ENCODE peak calls at places on chromosomes 7 and 10, in eight cellular contexts. K, F, X, P, G, R, M and S are unnamed samples.

GRCh38 chr10:91883549-91884542 is 25.4 kb downstream of the FGFBP3 start:
- DNase-seq in R (no peak), F (no peak), M (peak), K (no peak), G (no peak), P (no peak), X (peak), S (no peak)

GRCh38 chr10:69952801-69953200 is 99.8 kb upstream of the MACROH2A2 start:
- DNase-seq in G (no peak), P (no peak), F (no peak), K (no peak), M (peak), R (no peak), X (no peak), S (no peak)

GRCh38 chr7:32378991-32379390 is 111.2 kb downstream of the LSM5 start:
- DNase-seq in P (no peak), X (no peak), F (no peak), R (no peak), M (peak), K (no peak), G (no peak), S (no peak)

GRCh38 chr7:151250181-151251095 is 1.9 kb upstream of the SMARCD3 start:
- DNase-seq in M (no peak), F (no peak), R (no peak), G (no peak), P (no peak), K (no peak), X (no peak), S (no peak)

GRCh38 chr10:118818621-118819221 is 64.0 kb upstream of the CACUL1 start:
- DNase-seq in X (no peak), P (no peak), R (no peak), F (no peak), M (peak), G (no peak), K (no peak), S (no peak)

GRCh38 chr7:158541330-158542010 is 46.2 kb downstream of the PTPRN2 start:
- DNase-seq in M (no peak), X (no peak), R (no peak), P (no peak), G (no peak), F (no peak), K (no peak), S (peak)

GRCh38 chr7:21942955-21943354 is 2.7 kb downstream of the CDCA7L start:
- DNase-seq in X (no peak), R (no peak), M (no peak), P (no peak), G (no peak), F (no peak), K (no peak), S (no peak)

GRCh38 chr10:107803541-107803940 is 639.0 kb upstream of the SORCS1 start:
- DNase-seq in F (no peak), X (no peak), M (no peak), G (no peak), R (no peak), K (no peak), P (no peak), S (no peak)

GRCh38 chr10:83373659-83374058 is 765.6 kb upstream of the GHITM start:
- DNase-seq in R (peak), K (no peak), F (no peak), X (no peak), P (no peak), G (no peak), M (peak), S (peak)

GRCh38 chr7:128022631-128023532 is 8.4 kb downstream of the LRRC4 start:
- DNase-seq in F (no peak), R (no peak), G (peak), X (no peak), M (no peak), P (peak), K (no peak), S (peak)

GRCh38 chr7:2710256-2710655 is 22.3 kb downstream of the AMZ1 start:
- DNase-seq in X (no peak), G (no peak), R (no peak), M (no peak), K (no peak), F (peak), P (no peak), S (no peak)

GRCh38 chr7:116354546-116355422 is 144.4 kb downstream of the TES start:
- DNase-seq in X (peak), K (no peak), R (peak), P (peak), F (no peak), M (peak), G (peak), S (no peak)

GRCh38 chr10:104273899-104274575 is 5.1 kb downstream of the GSTO2 start:
- DNase-seq in G (no peak), R (no peak), K (no peak), M (no peak), F (no peak), X (no peak), P (no peak), S (no peak)

GRCh38 chr7:115910541-115911164 is 119.9 kb downstream of the TFEC start:
- DNase-seq in R (no peak), P (no peak), X (no peak), M (peak), F (no peak), G (no peak), K (no peak), S (peak)

GRCh38 chr10:122259075-122259466 is 12.0 kb upstream of the BTBD16 start:
- DNase-seq in P (no peak), X (no peak), F (no peak), G (no peak), M (peak), K (no peak), R (no peak), S (no peak)

GRCh38 chr10:31034041-31034918 is 2.6 kb upstream of the ZNF438 start:
- DNase-seq in F (no peak), R (no peak), X (no peak), G (peak), P (no peak), M (no peak), K (no peak), S (peak)